ENCODE peak calls at places on chromosome 7, in four cellular contexts. Z is mesendoderm, I is left lung, F is A549. C is an unnamed sample.

GRCh38 chr7:17625038-17625437 is 315.3 kb downstream of the SNX13 start:
- DNase-seq in Z (no peak), I (no peak), F (no peak), C (no peak)

GRCh38 chr7:30424536-30424935 is 54.0 kb downstream of the NOD1 start:
- DNase-seq in Z (no peak), I (no peak), F (no peak), C (no peak)

GRCh38 chr7:79512269-79512668 is 58.8 kb upstream of the MAGI2 start:
- DNase-seq in Z (no peak), I (no peak), F (no peak), C (no peak)

GRCh38 chr7:33038639-33039038 is 23.9 kb downstream of the NT5C3A start:
- DNase-seq in Z (no peak), I (no peak), F (no peak), C (no peak)

GRCh38 chr7:17304926-17305325 is 6.5 kb downstream of the AHR start:
- DNase-seq in Z (peak; percentile 18), I (no peak), F (peak; percentile 26), C (no peak)

GRCh38 chr7:44377134-44377463 is 51.7 kb upstream of the CAMK2B start:
- DNase-seq in Z (no peak), I (no peak), F (no peak), C (no peak)

GRCh38 chr7:28867181-28867580 is 90.9 kb downstream of the TRIL start:
- DNase-seq in Z (no peak), I (no peak), F (no peak), C (no peak)

GRCh38 chr7:21886396-21886795 is 59.3 kb downstream of the CDCA7L start:
- DNase-seq in Z (peak; percentile 73), I (no peak), F (no peak), C (no peak)

GRCh38 chr7:70694357-70694908 is 437.5 kb upstream of the GALNT17 start:
- DNase-seq in Z (peak; percentile 67), I (peak; percentile 78), F (no peak), C (peak; percentile 48)

GRCh38 chr7:47902013-47902412 is 46.3 kb downstream of the PKD1L1 start:
- DNase-seq in Z (no peak), I (no peak), F (no peak), C (no peak)

GRCh38 chr7:47896809-47897423 is 51.4 kb downstream of the PKD1L1 start:
- DNase-seq in Z (peak; percentile 92), I (no peak), F (no peak), C (no peak)

GRCh38 chr7:47897831-47898230 is 50.4 kb downstream of the PKD1L1 start:
- DNase-seq in Z (no peak), I (no peak), F (no peak), C (no peak)

GRCh38 chr7:47905071-47905920 is 43.0 kb downstream of the PKD1L1 start:
- DNase-seq in Z (peak; percentile 83), I (no peak), F (no peak), C (no peak)

GRCh38 chr7:47901542-47901941 is 46.7 kb downstream of the PKD1L1 start:
- DNase-seq in Z (no peak), I (no peak), F (no peak), C (no peak)
- H3K4me1 ChIP-seq in Z (peaks cover 7% of the 10 kb centered on the region), I (no peaks in the 10 kb centered on the region), F (no peaks in the 10 kb centered on the region), C (no peaks in the 10 kb centered on the region)

DNA sequence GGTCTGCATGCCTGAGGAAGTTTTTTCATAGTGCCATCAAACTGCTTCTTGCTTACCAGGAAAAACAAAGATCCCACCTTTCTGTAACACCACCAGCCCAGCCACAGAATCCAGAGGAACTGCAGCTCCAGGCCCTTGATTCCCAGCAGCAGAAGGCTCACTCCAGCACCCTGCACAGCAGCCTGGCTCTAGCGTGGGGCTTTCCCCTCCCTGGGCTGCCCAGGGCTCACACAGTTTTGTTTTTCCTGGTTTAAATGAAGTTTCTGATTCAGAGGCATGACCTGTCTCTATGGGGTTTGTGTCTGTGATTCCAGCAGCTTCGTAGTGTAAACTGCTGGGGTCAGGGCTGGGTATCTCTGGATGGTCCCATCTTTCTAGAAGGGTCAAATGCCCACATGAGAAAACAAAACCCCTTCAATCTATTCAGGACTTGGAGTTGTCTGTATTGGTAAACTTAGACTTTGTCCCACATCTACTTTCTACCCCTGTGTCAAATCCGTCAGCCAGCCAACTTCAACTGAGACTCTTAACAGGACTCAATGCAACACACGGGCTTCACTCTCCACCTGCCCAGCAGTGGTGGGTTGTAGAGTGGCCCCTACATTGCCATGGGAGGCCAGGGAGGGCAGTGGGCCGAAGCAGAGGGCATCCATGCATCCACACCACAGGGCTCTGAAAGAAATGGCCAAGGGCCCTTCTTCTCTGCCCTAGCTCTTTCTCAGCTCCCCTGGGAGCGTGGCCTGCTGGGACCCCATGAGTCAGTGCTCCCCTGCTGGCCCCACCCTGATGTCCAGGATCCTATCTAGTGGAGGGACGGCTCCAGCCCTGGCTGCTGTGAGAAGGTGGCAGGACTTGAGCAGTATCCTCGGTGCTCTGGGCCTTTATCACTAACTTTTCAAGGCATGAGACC is 73.5 kb downstream of the ATXN7L1 start:
- DNase-seq in Z (no peak), I (no peak), F (no peak), C (no peak)
- H3K4me1 ChIP-seq in Z (peaks cover 33% of the 10 kb centered on the region), I (no peaks in the 10 kb centered on the region), F (peaks cover 29% of the 10 kb centered on the region), C (peaks cover 11% of the 10 kb centered on the region)

DNA sequence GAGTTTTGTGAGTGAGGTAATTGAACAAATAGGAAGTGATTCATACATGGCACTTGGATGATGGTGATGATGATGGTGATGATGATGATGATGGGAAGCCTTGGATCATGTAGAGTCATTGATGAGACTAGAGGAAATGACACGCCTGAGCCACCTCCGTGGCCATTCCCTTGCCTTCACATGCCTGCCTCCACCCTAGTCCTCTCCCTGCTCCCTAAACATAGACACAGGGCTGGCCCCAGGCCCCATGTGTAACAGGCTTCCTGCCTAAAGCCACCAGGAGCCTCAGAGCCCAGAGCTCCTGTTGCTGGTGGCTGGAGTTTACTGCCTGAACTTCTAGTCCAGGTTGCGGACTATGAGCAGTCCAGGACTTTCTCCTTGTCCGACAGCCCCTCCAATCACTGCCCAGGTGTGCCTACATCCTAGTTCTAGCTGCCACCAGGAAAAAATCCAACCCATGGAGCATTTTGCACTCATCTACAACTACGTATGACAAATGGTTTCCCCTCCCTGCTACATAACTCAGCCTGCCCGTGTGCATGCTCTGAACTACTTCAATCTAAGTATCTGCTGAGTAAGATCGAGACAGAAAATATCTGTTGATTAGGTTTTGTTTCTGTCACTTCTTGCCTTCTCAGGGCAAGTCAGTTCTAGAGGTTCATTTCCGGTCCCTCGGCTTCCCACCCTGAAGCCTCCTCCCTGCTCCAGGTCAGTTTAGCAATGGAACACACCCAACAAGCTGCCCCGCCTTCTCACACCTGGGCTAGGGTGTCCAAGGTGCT is 35.5 kb upstream of the KDM7A start:
- DNase-seq in Z (no peak), I (no peak), F (no peak), C (peak; percentile 92)
- H3K4me1 ChIP-seq in Z (no peaks in the 10 kb centered on the region), I (peaks cover 5% of the 10 kb centered on the region), F (no peaks in the 10 kb centered on the region), C (peaks cover 53% of the 10 kb centered on the region)

DNA sequence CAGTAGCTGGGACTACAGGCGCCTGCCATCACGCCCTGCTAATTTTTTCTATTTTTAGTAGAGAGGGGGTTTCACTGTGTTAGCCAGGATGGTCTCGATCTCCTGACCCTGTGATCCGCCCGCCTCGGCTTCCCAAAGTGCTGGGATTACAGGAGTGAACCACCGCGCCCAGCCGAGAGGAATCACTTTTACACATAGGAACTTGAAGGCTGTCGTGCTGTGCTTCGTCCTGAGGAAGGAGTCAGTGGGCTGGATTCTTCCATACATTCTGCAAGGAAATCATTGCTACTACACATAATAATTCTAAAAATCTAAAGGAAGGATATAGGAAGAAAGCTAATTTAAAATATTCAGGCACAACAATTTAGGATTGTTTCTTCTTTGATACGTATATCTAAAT is 48.8 kb upstream of the ZPBP start:
- DNase-seq in Z (peak; percentile 11), I (no peak), F (no peak), C (no peak)
- H3K4me1 ChIP-seq in Z (no peaks in the 10 kb centered on the region), I (no peaks in the 10 kb centered on the region), F (no peaks in the 10 kb centered on the region), C (no peaks in the 10 kb centered on the region)

C was measured in MM.1S.